ENCODE peak calls at places on chromosomes 11 and 22, in ten cellular contexts. One of them, this sample, is unnamed.

GRCh38 chr22:30872282-30873041 is 96.1 kb downstream of the MORC2 start:
- DNase-seq in tibial artery: peak; percentile 11
- DNase-seq in upper lobe of right lung: peak; percentile 58
- DNase-seq in BE2C: peak; percentile 9
- DNase-seq in HL-60: no peak
- DNase-seq in retinal pigment epithelial cell: no peak
- DNase-seq in body of pancreas: no peak
- DNase-seq in neural progenitor cell: no peak
- DNase-seq in uterus: peak; percentile 1
- DNase-seq in OCI-LY7: no peak
- DNase-seq in this sample: peak; percentile 41

GRCh38 chr22:26642465-26643367 is 14.7 kb upstream of the MIAT start:
- DNase-seq in tibial artery: no peak
- DNase-seq in upper lobe of right lung: no peak
- DNase-seq in BE2C: no peak
- DNase-seq in HL-60: no peak
- DNase-seq in retinal pigment epithelial cell: no peak
- DNase-seq in body of pancreas: no peak
- DNase-seq in neural progenitor cell: peak; percentile 54
- DNase-seq in uterus: no peak
- DNase-seq in OCI-LY7: peak; percentile 86
- DNase-seq in this sample: peak; percentile 87

GRCh38 chr11:14029415-14029814 is 66.9 kb downstream of the SPON1 start:
- DNase-seq in tibial artery: no peak
- DNase-seq in upper lobe of right lung: no peak
- DNase-seq in BE2C: no peak
- DNase-seq in HL-60: no peak
- DNase-seq in retinal pigment epithelial cell: no peak
- DNase-seq in body of pancreas: no peak
- DNase-seq in neural progenitor cell: no peak
- DNase-seq in uterus: no peak
- DNase-seq in OCI-LY7: no peak
- DNase-seq in this sample: peak; percentile 77

GRCh38 chr22:43520632-43521039 is 108.8 kb downstream of the MPPED1 start:
- DNase-seq in tibial artery: no peak
- DNase-seq in upper lobe of right lung: no peak
- DNase-seq in BE2C: no peak
- DNase-seq in HL-60: no peak
- DNase-seq in retinal pigment epithelial cell: no peak
- DNase-seq in body of pancreas: no peak
- DNase-seq in neural progenitor cell: no peak
- DNase-seq in uterus: no peak
- DNase-seq in OCI-LY7: no peak
- DNase-seq in this sample: no peak

GRCh38 chr11:81497202-81497804 is 1236.4 kb downstream of the FAM181B start:
- DNase-seq in tibial artery: no peak
- DNase-seq in upper lobe of right lung: no peak
- DNase-seq in BE2C: peak; percentile 16
- DNase-seq in HL-60: peak; percentile 17
- DNase-seq in retinal pigment epithelial cell: no peak
- DNase-seq in body of pancreas: peak; percentile 16
- DNase-seq in neural progenitor cell: peak; percentile 65
- DNase-seq in uterus: no peak
- DNase-seq in OCI-LY7: peak; percentile 40
- DNase-seq in this sample: peak; percentile 49

GRCh38 chr11:69540118-69541000 is 58.9 kb downstream of the LINC01488 start:
- DNase-seq in tibial artery: peak; percentile 67
- DNase-seq in upper lobe of right lung: peak; percentile 73
- DNase-seq in BE2C: peak; percentile 70
- DNase-seq in HL-60: no peak
- DNase-seq in retinal pigment epithelial cell: no peak
- DNase-seq in body of pancreas: peak; percentile 28
- DNase-seq in neural progenitor cell: peak; percentile 23
- DNase-seq in uterus: peak; percentile 25
- DNase-seq in OCI-LY7: no peak
- DNase-seq in this sample: peak; percentile 78

GRCh38 chr22:46572911-46573780 is 35.7 kb upstream of the CELSR1 start:
- DNase-seq in tibial artery: no peak
- DNase-seq in upper lobe of right lung: no peak
- DNase-seq in BE2C: no peak
- DNase-seq in HL-60: no peak
- DNase-seq in retinal pigment epithelial cell: no peak
- DNase-seq in body of pancreas: peak; percentile 79
- DNase-seq in neural progenitor cell: peak; percentile 1
- DNase-seq in uterus: no peak
- DNase-seq in OCI-LY7: no peak
- DNase-seq in this sample: peak; percentile 43

GRCh38 chr11:117673561-117673960 is 123.5 kb downstream of the DSCAML1 start:
- DNase-seq in tibial artery: no peak
- DNase-seq in upper lobe of right lung: no peak
- DNase-seq in BE2C: no peak
- DNase-seq in HL-60: no peak
- DNase-seq in retinal pigment epithelial cell: no peak
- DNase-seq in body of pancreas: no peak
- DNase-seq in neural progenitor cell: no peak
- DNase-seq in uterus: no peak
- DNase-seq in OCI-LY7: no peak
- DNase-seq in this sample: no peak

DNA sequence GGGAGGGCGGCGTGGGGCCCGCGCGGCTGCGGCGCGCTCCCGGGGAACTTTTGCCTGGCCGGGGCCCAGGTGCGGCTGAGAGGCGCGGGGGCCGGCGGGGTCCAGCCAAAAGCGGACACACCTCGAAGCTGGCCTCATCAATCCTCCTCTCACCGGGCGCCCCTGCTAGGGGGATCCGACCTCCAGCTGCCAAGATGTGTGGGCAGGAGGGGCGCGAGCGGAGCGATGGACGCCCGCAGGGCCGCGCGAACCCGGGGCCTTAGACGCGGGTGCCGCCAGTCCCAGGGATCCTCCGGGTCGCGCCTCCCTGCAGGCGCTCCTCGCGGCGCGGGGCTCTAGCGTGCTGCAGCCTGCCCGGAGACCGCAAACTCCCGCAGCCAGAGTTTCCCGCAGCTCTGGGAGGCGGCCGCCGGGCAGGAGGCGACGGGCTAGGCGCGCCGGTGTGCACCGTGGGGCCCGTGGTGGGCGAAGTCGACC is 785 bp downstream of the IGSF9B start:
- DNase-seq in tibial artery: no peak
- DNase-seq in upper lobe of right lung: no peak
- DNase-seq in BE2C: peak; percentile 40
- DNase-seq in HL-60: no peak
- DNase-seq in retinal pigment epithelial cell: no peak
- DNase-seq in body of pancreas: no peak
- DNase-seq in neural progenitor cell: peak; percentile 59
- DNase-seq in uterus: no peak
- DNase-seq in OCI-LY7: no peak
- DNase-seq in this sample: peak; percentile 62
- H3K4me3 ChIP-seq in tibial artery: peak overlapping the region; percentile 69
- H3K4me3 ChIP-seq in upper lobe of right lung: peak overlapping the region; percentile 61
- H3K4me3 ChIP-seq in BE2C: peak overlapping the region; percentile 95
- H3K4me3 ChIP-seq in HL-60: no peak overlapping the region
- H3K4me3 ChIP-seq in retinal pigment epithelial cell: peak overlapping the region; percentile 70
- H3K4me3 ChIP-seq in body of pancreas: peak overlapping the region; percentile 19
- H3K4me3 ChIP-seq in neural progenitor cell: peak overlapping the region; percentile 92
- H3K4me3 ChIP-seq in uterus: peak overlapping the region; percentile 49
- H3K4me3 ChIP-seq in OCI-LY7: peak overlapping the region; percentile 65
- H3K4me3 ChIP-seq in this sample: peak overlapping the region; percentile 93

GRCh38 chr11:57640068-57640800 is 9.5 kb downstream of the YPEL4 start:
- DNase-seq in tibial artery: no peak
- DNase-seq in upper lobe of right lung: no peak
- DNase-seq in BE2C: no peak
- DNase-seq in HL-60: no peak
- DNase-seq in retinal pigment epithelial cell: no peak
- DNase-seq in body of pancreas: no peak
- DNase-seq in neural progenitor cell: no peak
- DNase-seq in uterus: no peak
- DNase-seq in OCI-LY7: no peak
- DNase-seq in this sample: peak; percentile 52
- H3K4me3 ChIP-seq in tibial artery: no peak overlapping the region
- H3K4me3 ChIP-seq in upper lobe of right lung: peak overlapping the region; percentile 83
- H3K4me3 ChIP-seq in BE2C: no peak overlapping the region
- H3K4me3 ChIP-seq in HL-60: no peak overlapping the region
- H3K4me3 ChIP-seq in retinal pigment epithelial cell: peak overlapping the region; percentile 98
- H3K4me3 ChIP-seq in body of pancreas: no peak overlapping the region
- H3K4me3 ChIP-seq in neural progenitor cell: peak overlapping the region; percentile 98
- H3K4me3 ChIP-seq in uterus: no peak overlapping the region
- H3K4me3 ChIP-seq in OCI-LY7: no peak overlapping the region
- H3K4me3 ChIP-seq in this sample: peak overlapping the region; percentile 91

GRCh38 chr11:17352925-17353227 is 1.3 kb downstream of the NCR3LG1 start:
- DNase-seq in tibial artery: no peak
- DNase-seq in upper lobe of right lung: peak; percentile 74
- DNase-seq in BE2C: no peak
- DNase-seq in HL-60: peak; percentile 57
- DNase-seq in retinal pigment epithelial cell: no peak
- DNase-seq in body of pancreas: peak; percentile 55
- DNase-seq in neural progenitor cell: peak; percentile 42
- DNase-seq in uterus: peak; percentile 25
- DNase-seq in OCI-LY7: peak; percentile 65
- DNase-seq in this sample: peak; percentile 66

GRCh38 chr11:17353228-17354021 is 1.8 kb downstream of the NCR3LG1 start:
- DNase-seq in tibial artery: peak; percentile 57
- DNase-seq in upper lobe of right lung: peak; percentile 87
- DNase-seq in BE2C: peak; percentile 71
- DNase-seq in HL-60: peak; percentile 83
- DNase-seq in retinal pigment epithelial cell: no peak
- DNase-seq in body of pancreas: peak; percentile 70
- DNase-seq in neural progenitor cell: peak; percentile 84
- DNase-seq in uterus: peak; percentile 65
- DNase-seq in OCI-LY7: peak; percentile 69
- DNase-seq in this sample: peak; percentile 91

GRCh38 chr11:17351171-17351509 is 460 bp upstream of the NCR3LG1 start:
- DNase-seq in tibial artery: no peak
- DNase-seq in upper lobe of right lung: no peak
- DNase-seq in BE2C: no peak
- DNase-seq in HL-60: peak; percentile 14
- DNase-seq in retinal pigment epithelial cell: no peak
- DNase-seq in body of pancreas: no peak
- DNase-seq in neural progenitor cell: no peak
- DNase-seq in uterus: no peak
- DNase-seq in OCI-LY7: no peak
- DNase-seq in this sample: no peak

GRCh38 chr11:17351510-17352176 is at the start of gene NCR3LG1:
- DNase-seq in tibial artery: peak; percentile 63
- DNase-seq in upper lobe of right lung: peak; percentile 86
- DNase-seq in BE2C: peak; percentile 22
- DNase-seq in HL-60: peak; percentile 80
- DNase-seq in retinal pigment epithelial cell: no peak
- DNase-seq in body of pancreas: peak; percentile 52
- DNase-seq in neural progenitor cell: peak; percentile 71
- DNase-seq in uterus: peak; percentile 75
- DNase-seq in OCI-LY7: peak; percentile 42
- DNase-seq in this sample: peak; percentile 78

DNA sequence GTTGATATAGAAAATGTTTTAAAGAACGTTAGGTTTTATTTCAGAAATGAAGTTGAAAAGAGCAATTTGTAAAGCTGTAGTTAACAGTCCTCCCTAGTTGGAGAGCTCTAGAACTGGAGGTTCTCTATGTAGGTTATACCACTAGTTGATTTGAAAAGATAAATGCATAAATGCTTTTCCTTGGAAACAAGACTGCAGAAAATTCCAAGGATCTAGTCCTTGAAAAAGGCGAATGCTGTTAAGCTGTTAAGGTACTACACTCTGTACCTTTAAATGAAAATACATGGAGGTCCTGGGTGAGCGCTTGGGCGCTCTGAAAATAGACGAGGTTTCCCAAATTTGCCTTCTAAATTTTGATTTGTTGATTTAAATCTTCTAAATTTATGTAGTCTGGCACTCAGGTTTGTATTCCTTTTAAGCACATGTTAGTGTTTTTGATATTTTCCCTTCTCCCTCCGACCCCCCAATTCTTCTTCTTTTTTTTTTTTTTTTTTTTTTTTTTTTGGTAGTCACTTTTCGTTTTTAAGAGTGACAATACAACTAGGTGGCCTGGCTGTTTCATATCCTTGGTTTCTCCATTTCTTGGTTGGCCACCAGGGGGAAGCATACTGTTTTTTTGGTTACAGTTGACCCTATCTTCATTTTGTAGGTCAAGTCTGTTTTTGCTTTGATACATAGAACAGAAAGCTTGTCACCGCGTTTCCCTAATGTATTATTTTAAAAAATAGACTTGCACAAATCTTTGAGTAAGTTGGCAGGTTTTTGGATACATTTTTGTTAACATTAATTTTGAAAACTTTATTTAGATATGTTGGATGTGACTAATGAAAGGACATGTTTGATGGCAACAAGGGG is 2.7 kb downstream of the NCR3LG1 start:
- DNase-seq in tibial artery: peak; percentile 56
- DNase-seq in upper lobe of right lung: no peak
- DNase-seq in BE2C: peak; percentile 61
- DNase-seq in HL-60: peak; percentile 88
- DNase-seq in retinal pigment epithelial cell: no peak
- DNase-seq in body of pancreas: peak; percentile 74
- DNase-seq in neural progenitor cell: peak; percentile 71
- DNase-seq in uterus: peak; percentile 29
- DNase-seq in OCI-LY7: peak; percentile 86
- DNase-seq in this sample: peak; percentile 88
- H3K4me3 ChIP-seq in tibial artery: peak overlapping the region; percentile 65
- H3K4me3 ChIP-seq in upper lobe of right lung: peak overlapping the region; percentile 69
- H3K4me3 ChIP-seq in BE2C: peak overlapping the region; percentile 69
- H3K4me3 ChIP-seq in HL-60: peak overlapping the region; percentile 50
- H3K4me3 ChIP-seq in retinal pigment epithelial cell: peak overlapping the region; percentile 71
- H3K4me3 ChIP-seq in body of pancreas: no peak overlapping the region
- H3K4me3 ChIP-seq in neural progenitor cell: peak overlapping the region; percentile 57
- H3K4me3 ChIP-seq in uterus: peak overlapping the region; percentile 64
- H3K4me3 ChIP-seq in OCI-LY7: peak overlapping the region; percentile 70
- H3K4me3 ChIP-seq in this sample: peak overlapping the region; percentile 81

GRCh38 chr11:396511-396947 is 2.5 kb downstream of the PKP3 start:
- DNase-seq in tibial artery: no peak
- DNase-seq in upper lobe of right lung: no peak
- DNase-seq in BE2C: no peak
- DNase-seq in HL-60: peak; percentile 40
- DNase-seq in retinal pigment epithelial cell: no peak
- DNase-seq in body of pancreas: no peak
- DNase-seq in neural progenitor cell: no peak
- DNase-seq in uterus: no peak
- DNase-seq in OCI-LY7: no peak
- DNase-seq in this sample: no peak

GRCh38 chr11:398826-399225 is 4.8 kb downstream of the PKP3 start:
- DNase-seq in tibial artery: no peak
- DNase-seq in upper lobe of right lung: no peak
- DNase-seq in BE2C: no peak
- DNase-seq in HL-60: no peak
- DNase-seq in retinal pigment epithelial cell: no peak
- DNase-seq in body of pancreas: no peak
- DNase-seq in neural progenitor cell: no peak
- DNase-seq in uterus: no peak
- DNase-seq in OCI-LY7: no peak
- DNase-seq in this sample: no peak

GRCh38 chr11:394858-395655 is 1.0 kb downstream of the PKP3 start:
- DNase-seq in tibial artery: no peak
- DNase-seq in upper lobe of right lung: no peak
- DNase-seq in BE2C: no peak
- DNase-seq in HL-60: no peak
- DNase-seq in retinal pigment epithelial cell: no peak
- DNase-seq in body of pancreas: no peak
- DNase-seq in neural progenitor cell: no peak
- DNase-seq in uterus: no peak
- DNase-seq in OCI-LY7: no peak
- DNase-seq in this sample: no peak

GRCh38 chr11:395866-396265 is 1.9 kb downstream of the PKP3 start:
- DNase-seq in tibial artery: no peak
- DNase-seq in upper lobe of right lung: no peak
- DNase-seq in BE2C: no peak
- DNase-seq in HL-60: no peak
- DNase-seq in retinal pigment epithelial cell: no peak
- DNase-seq in body of pancreas: no peak
- DNase-seq in neural progenitor cell: no peak
- DNase-seq in uterus: no peak
- DNase-seq in OCI-LY7: no peak
- DNase-seq in this sample: no peak

DNA sequence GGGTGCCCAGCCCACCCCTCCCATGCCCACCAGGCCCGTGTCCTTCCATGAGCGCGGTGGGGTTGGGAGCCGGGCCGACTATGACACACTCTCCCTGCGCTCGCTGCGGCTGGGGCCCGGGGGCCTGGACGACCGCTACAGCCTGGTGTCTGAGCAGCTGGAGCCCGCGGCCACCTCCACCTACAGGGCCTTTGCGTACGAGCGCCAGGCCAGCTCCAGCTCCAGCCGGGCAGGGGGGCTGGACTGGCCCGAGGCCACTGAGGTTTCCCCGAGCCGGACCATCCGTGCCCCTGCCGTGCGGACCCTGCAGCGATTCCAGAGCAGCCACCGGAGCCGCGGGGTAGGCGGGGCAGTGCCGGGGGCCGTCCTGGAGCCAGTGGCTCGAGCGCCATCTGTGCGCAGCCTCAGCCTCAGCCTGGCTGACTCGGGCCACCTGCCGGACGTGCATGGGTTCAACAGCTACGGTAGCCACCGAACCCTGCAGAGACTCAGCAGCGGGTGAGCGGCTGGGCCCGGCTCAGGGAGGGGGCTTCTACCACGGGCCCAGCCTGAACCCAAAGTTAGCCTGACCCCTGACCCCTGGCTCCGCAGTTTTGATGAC is 3.0 kb downstream of the PKP3 start:
- DNase-seq in tibial artery: no peak
- DNase-seq in upper lobe of right lung: no peak
- DNase-seq in BE2C: peak; percentile 56
- DNase-seq in HL-60: peak; percentile 75
- DNase-seq in retinal pigment epithelial cell: no peak
- DNase-seq in body of pancreas: peak; percentile 52
- DNase-seq in neural progenitor cell: no peak
- DNase-seq in uterus: peak; percentile 68
- DNase-seq in OCI-LY7: no peak
- DNase-seq in this sample: no peak
- H3K4me3 ChIP-seq in tibial artery: peak overlapping the region; percentile 47
- H3K4me3 ChIP-seq in upper lobe of right lung: peak overlapping the region; percentile 26
- H3K4me3 ChIP-seq in BE2C: no peak overlapping the region
- H3K4me3 ChIP-seq in HL-60: peak overlapping the region; percentile 44
- H3K4me3 ChIP-seq in retinal pigment epithelial cell: peak overlapping the region; percentile 44
- H3K4me3 ChIP-seq in body of pancreas: no peak overlapping the region
- H3K4me3 ChIP-seq in neural progenitor cell: no peak overlapping the region
- H3K4me3 ChIP-seq in uterus: peak overlapping the region; percentile 34
- H3K4me3 ChIP-seq in OCI-LY7: no peak overlapping the region
- H3K4me3 ChIP-seq in this sample: no peak overlapping the region

This sample was measured in endodermal cell.